ENCODE peak calls at places on chromosome 3, in ten cellular contexts. One of them, this sample, is unnamed.

GRCh38 chr3:27613846-27614500 is 108.2 kb downstream of the EOMES start:
- DNase-seq in SW480: no peak
- DNase-seq in substantia nigra: no peak
- DNase-seq in astrocyte of the spinal cord: no peak
- DNase-seq in CD8-positive, alpha-beta memory T cell: no peak
- DNase-seq in nephron progenitor cell: no peak
- DNase-seq in activated CD8-positive, alpha-beta memory T cell treated with anti-CD3 and anti-CD28 coated beads for 48 hours: no peak
- DNase-seq in MM.1S: no peak
- DNase-seq in HT1080: no peak
- DNase-seq in dorsolateral prefrontal cortex: no peak
- DNase-seq in this sample: no peak

GRCh38 chr3:196499061-196499460 is 4.5 kb downstream of the RNF168 start:
- DNase-seq in MM.1S: no peak
- DNase-seq in dorsolateral prefrontal cortex: no peak
- DNase-seq in astrocyte of the spinal cord: peak; percentile 59
- DNase-seq in CD8-positive, alpha-beta memory T cell: no peak
- DNase-seq in HT1080: no peak
- DNase-seq in SW480: no peak
- DNase-seq in nephron progenitor cell: no peak
- DNase-seq in activated CD8-positive, alpha-beta memory T cell treated with anti-CD3 and anti-CD28 coated beads for 48 hours: no peak
- DNase-seq in substantia nigra: no peak
- DNase-seq in this sample: no peak

GRCh38 chr3:17258823-17259436 is 374.2 kb downstream of the PLCL2 start:
- DNase-seq in CD8-positive, alpha-beta memory T cell: no peak
- DNase-seq in dorsolateral prefrontal cortex: no peak
- DNase-seq in astrocyte of the spinal cord: peak; percentile 45
- DNase-seq in SW480: peak; percentile 15
- DNase-seq in activated CD8-positive, alpha-beta memory T cell treated with anti-CD3 and anti-CD28 coated beads for 48 hours: no peak
- DNase-seq in nephron progenitor cell: peak; percentile 4
- DNase-seq in HT1080: peak; percentile 17
- DNase-seq in substantia nigra: no peak
- DNase-seq in MM.1S: peak; percentile 58
- DNase-seq in this sample: peak; percentile 36

GRCh38 chr3:53375019-53375418 is 27.7 kb upstream of the DCP1A start:
- DNase-seq in substantia nigra: peak; percentile 9
- DNase-seq in MM.1S: peak; percentile 49
- DNase-seq in astrocyte of the spinal cord: peak; percentile 22
- DNase-seq in SW480: peak; percentile 69
- DNase-seq in dorsolateral prefrontal cortex: peak; percentile 70
- DNase-seq in CD8-positive, alpha-beta memory T cell: no peak
- DNase-seq in nephron progenitor cell: peak; percentile 83
- DNase-seq in HT1080: peak; percentile 56
- DNase-seq in activated CD8-positive, alpha-beta memory T cell treated with anti-CD3 and anti-CD28 coated beads for 48 hours: peak; percentile 58
- DNase-seq in this sample: peak; percentile 18

GRCh38 chr3:164890061-164890460 is 188.2 kb downstream of the SI start:
- DNase-seq in astrocyte of the spinal cord: no peak
- DNase-seq in CD8-positive, alpha-beta memory T cell: no peak
- DNase-seq in activated CD8-positive, alpha-beta memory T cell treated with anti-CD3 and anti-CD28 coated beads for 48 hours: no peak
- DNase-seq in SW480: no peak
- DNase-seq in nephron progenitor cell: no peak
- DNase-seq in dorsolateral prefrontal cortex: no peak
- DNase-seq in HT1080: no peak
- DNase-seq in substantia nigra: no peak
- DNase-seq in MM.1S: no peak
- DNase-seq in this sample: no peak

GRCh38 chr3:82294609-82295008 is 533.2 kb upstream of the GBE1 start:
- DNase-seq in MM.1S: peak; percentile 67
- DNase-seq in substantia nigra: no peak
- DNase-seq in astrocyte of the spinal cord: no peak
- DNase-seq in dorsolateral prefrontal cortex: no peak
- DNase-seq in nephron progenitor cell: no peak
- DNase-seq in SW480: no peak
- DNase-seq in activated CD8-positive, alpha-beta memory T cell treated with anti-CD3 and anti-CD28 coated beads for 48 hours: no peak
- DNase-seq in CD8-positive, alpha-beta memory T cell: no peak
- DNase-seq in HT1080: no peak
- DNase-seq in this sample: no peak

GRCh38 chr3:9179826-9180763 is 69.4 kb downstream of the SRGAP3 start:
- DNase-seq in dorsolateral prefrontal cortex: no peak
- DNase-seq in astrocyte of the spinal cord: no peak
- DNase-seq in nephron progenitor cell: no peak
- DNase-seq in CD8-positive, alpha-beta memory T cell: no peak
- DNase-seq in SW480: no peak
- DNase-seq in MM.1S: no peak
- DNase-seq in activated CD8-positive, alpha-beta memory T cell treated with anti-CD3 and anti-CD28 coated beads for 48 hours: no peak
- DNase-seq in HT1080: no peak
- DNase-seq in substantia nigra: no peak
- DNase-seq in this sample: peak; percentile 18

GRCh38 chr3:12730511-12731234 is 28.4 kb downstream of the TMEM40 start:
- DNase-seq in dorsolateral prefrontal cortex: no peak
- DNase-seq in substantia nigra: no peak
- DNase-seq in CD8-positive, alpha-beta memory T cell: no peak
- DNase-seq in activated CD8-positive, alpha-beta memory T cell treated with anti-CD3 and anti-CD28 coated beads for 48 hours: no peak
- DNase-seq in SW480: peak; percentile 43
- DNase-seq in MM.1S: no peak
- DNase-seq in HT1080: peak; percentile 58
- DNase-seq in astrocyte of the spinal cord: no peak
- DNase-seq in nephron progenitor cell: no peak
- DNase-seq in this sample: no peak

GRCh38 chr3:158105710-158106438 is at the start of gene SHOX2:
- DNase-seq in astrocyte of the spinal cord: peak; percentile 36
- DNase-seq in SW480: peak; percentile 37
- DNase-seq in MM.1S: peak; percentile 29
- DNase-seq in substantia nigra: no peak
- DNase-seq in activated CD8-positive, alpha-beta memory T cell treated with anti-CD3 and anti-CD28 coated beads for 48 hours: no peak
- DNase-seq in nephron progenitor cell: peak; percentile 77
- DNase-seq in HT1080: peak; percentile 75
- DNase-seq in dorsolateral prefrontal cortex: no peak
- DNase-seq in CD8-positive, alpha-beta memory T cell: no peak
- DNase-seq in this sample: peak; percentile 36

GRCh38 chr3:172057059-172057458 is 17.7 kb downstream of the FNDC3B start:
- DNase-seq in substantia nigra: no peak
- DNase-seq in CD8-positive, alpha-beta memory T cell: no peak
- DNase-seq in SW480: no peak
- DNase-seq in MM.1S: no peak
- DNase-seq in activated CD8-positive, alpha-beta memory T cell treated with anti-CD3 and anti-CD28 coated beads for 48 hours: no peak
- DNase-seq in HT1080: no peak
- DNase-seq in dorsolateral prefrontal cortex: no peak
- DNase-seq in nephron progenitor cell: no peak
- DNase-seq in astrocyte of the spinal cord: no peak
- DNase-seq in this sample: no peak

GRCh38 chr3:27986204-27986879 is 255.1 kb upstream of the CMC1 start:
- DNase-seq in CD8-positive, alpha-beta memory T cell: no peak
- DNase-seq in nephron progenitor cell: no peak
- DNase-seq in MM.1S: no peak
- DNase-seq in astrocyte of the spinal cord: no peak
- DNase-seq in substantia nigra: no peak
- DNase-seq in dorsolateral prefrontal cortex: no peak
- DNase-seq in activated CD8-positive, alpha-beta memory T cell treated with anti-CD3 and anti-CD28 coated beads for 48 hours: no peak
- DNase-seq in SW480: no peak
- DNase-seq in HT1080: no peak
- DNase-seq in this sample: no peak

GRCh38 chr3:172194702-172195392 is 155.5 kb downstream of the FNDC3B start:
- DNase-seq in substantia nigra: no peak
- DNase-seq in nephron progenitor cell: no peak
- DNase-seq in SW480: no peak
- DNase-seq in dorsolateral prefrontal cortex: no peak
- DNase-seq in activated CD8-positive, alpha-beta memory T cell treated with anti-CD3 and anti-CD28 coated beads for 48 hours: no peak
- DNase-seq in CD8-positive, alpha-beta memory T cell: no peak
- DNase-seq in HT1080: peak; percentile 34
- DNase-seq in astrocyte of the spinal cord: peak; percentile 76
- DNase-seq in MM.1S: no peak
- DNase-seq in this sample: peak; percentile 34

GRCh38 chr3:8768364-8769087 is 887 bp downstream of the OXTR start:
- DNase-seq in HT1080: no peak
- DNase-seq in substantia nigra: no peak
- DNase-seq in nephron progenitor cell: no peak
- DNase-seq in CD8-positive, alpha-beta memory T cell: no peak
- DNase-seq in MM.1S: no peak
- DNase-seq in SW480: no peak
- DNase-seq in dorsolateral prefrontal cortex: no peak
- DNase-seq in astrocyte of the spinal cord: no peak
- DNase-seq in activated CD8-positive, alpha-beta memory T cell treated with anti-CD3 and anti-CD28 coated beads for 48 hours: no peak
- DNase-seq in this sample: no peak

GRCh38 chr3:183515968-183516851 is 39.3 kb downstream of the KLHL6 start:
- DNase-seq in HT1080: no peak
- DNase-seq in CD8-positive, alpha-beta memory T cell: peak; percentile 81
- DNase-seq in dorsolateral prefrontal cortex: no peak
- DNase-seq in astrocyte of the spinal cord: no peak
- DNase-seq in activated CD8-positive, alpha-beta memory T cell treated with anti-CD3 and anti-CD28 coated beads for 48 hours: no peak
- DNase-seq in MM.1S: peak; percentile 95
- DNase-seq in SW480: no peak
- DNase-seq in nephron progenitor cell: no peak
- DNase-seq in substantia nigra: no peak
- DNase-seq in this sample: peak; percentile 72

GRCh38 chr3:141452045-141452444 is 34.8 kb upstream of the RASA2 start:
- DNase-seq in dorsolateral prefrontal cortex: no peak
- DNase-seq in CD8-positive, alpha-beta memory T cell: peak; percentile 57
- DNase-seq in nephron progenitor cell: no peak
- DNase-seq in substantia nigra: no peak
- DNase-seq in astrocyte of the spinal cord: peak; percentile 80
- DNase-seq in MM.1S: peak; percentile 75
- DNase-seq in activated CD8-positive, alpha-beta memory T cell treated with anti-CD3 and anti-CD28 coated beads for 48 hours: no peak
- DNase-seq in SW480: peak; percentile 58
- DNase-seq in HT1080: peak; percentile 64
- DNase-seq in this sample: peak; percentile 17

GRCh38 chr3:53137221-53137620 is 7.0 kb upstream of the RFT1 start:
- DNase-seq in HT1080: no peak
- DNase-seq in astrocyte of the spinal cord: no peak
- DNase-seq in substantia nigra: no peak
- DNase-seq in activated CD8-positive, alpha-beta memory T cell treated with anti-CD3 and anti-CD28 coated beads for 48 hours: no peak
- DNase-seq in CD8-positive, alpha-beta memory T cell: no peak
- DNase-seq in dorsolateral prefrontal cortex: no peak
- DNase-seq in SW480: no peak
- DNase-seq in nephron progenitor cell: no peak
- DNase-seq in MM.1S: no peak
- DNase-seq in this sample: no peak

GRCh38 chr3:144966560-144966959 is 994.9 kb downstream of the DIPK2A start:
- DNase-seq in nephron progenitor cell: no peak
- DNase-seq in HT1080: no peak
- DNase-seq in SW480: no peak
- DNase-seq in dorsolateral prefrontal cortex: no peak
- DNase-seq in CD8-positive, alpha-beta memory T cell: no peak
- DNase-seq in MM.1S: no peak
- DNase-seq in substantia nigra: no peak
- DNase-seq in activated CD8-positive, alpha-beta memory T cell treated with anti-CD3 and anti-CD28 coated beads for 48 hours: no peak
- DNase-seq in astrocyte of the spinal cord: no peak
- DNase-seq in this sample: no peak

GRCh38 chr3:32972482-32973146 is 21.2 kb downstream of the CCR4 start:
- DNase-seq in activated CD8-positive, alpha-beta memory T cell treated with anti-CD3 and anti-CD28 coated beads for 48 hours: no peak
- DNase-seq in CD8-positive, alpha-beta memory T cell: no peak
- DNase-seq in astrocyte of the spinal cord: no peak
- DNase-seq in nephron progenitor cell: no peak
- DNase-seq in dorsolateral prefrontal cortex: no peak
- DNase-seq in MM.1S: no peak
- DNase-seq in SW480: no peak
- DNase-seq in HT1080: no peak
- DNase-seq in substantia nigra: no peak
- DNase-seq in this sample: no peak

GRCh38 chr3:151445283-151446001 is 15.4 kb downstream of the IGSF10 start:
- DNase-seq in dorsolateral prefrontal cortex: no peak
- DNase-seq in SW480: peak; percentile 7
- DNase-seq in HT1080: peak; percentile 91
- DNase-seq in CD8-positive, alpha-beta memory T cell: no peak
- DNase-seq in activated CD8-positive, alpha-beta memory T cell treated with anti-CD3 and anti-CD28 coated beads for 48 hours: no peak
- DNase-seq in substantia nigra: no peak
- DNase-seq in astrocyte of the spinal cord: peak; percentile 77
- DNase-seq in nephron progenitor cell: no peak
- DNase-seq in MM.1S: no peak
- DNase-seq in this sample: no peak

GRCh38 chr3:148366743-148367410 is 330.8 kb upstream of the AGTR1 start:
- DNase-seq in dorsolateral prefrontal cortex: no peak
- DNase-seq in MM.1S: peak; percentile 20
- DNase-seq in activated CD8-positive, alpha-beta memory T cell treated with anti-CD3 and anti-CD28 coated beads for 48 hours: no peak
- DNase-seq in HT1080: peak; percentile 47
- DNase-seq in SW480: peak; percentile 51
- DNase-seq in nephron progenitor cell: no peak
- DNase-seq in substantia nigra: no peak
- DNase-seq in astrocyte of the spinal cord: peak; percentile 29
- DNase-seq in CD8-positive, alpha-beta memory T cell: no peak
- DNase-seq in this sample: no peak

GRCh38 chr3:141710888-141711616 is 27.0 kb upstream of the RNF7 start:
- DNase-seq in dorsolateral prefrontal cortex: no peak
- DNase-seq in astrocyte of the spinal cord: peak; percentile 75
- DNase-seq in HT1080: peak; percentile 80
- DNase-seq in activated CD8-positive, alpha-beta memory T cell treated with anti-CD3 and anti-CD28 coated beads for 48 hours: no peak
- DNase-seq in substantia nigra: no peak
- DNase-seq in MM.1S: no peak
- DNase-seq in nephron progenitor cell: no peak
- DNase-seq in CD8-positive, alpha-beta memory T cell: no peak
- DNase-seq in SW480: no peak
- DNase-seq in this sample: no peak

GRCh38 chr3:131630812-131631211 is 128.0 kb upstream of the MRPL3 start:
- DNase-seq in SW480: no peak
- DNase-seq in HT1080: no peak
- DNase-seq in nephron progenitor cell: no peak
- DNase-seq in substantia nigra: no peak
- DNase-seq in activated CD8-positive, alpha-beta memory T cell treated with anti-CD3 and anti-CD28 coated beads for 48 hours: no peak
- DNase-seq in dorsolateral prefrontal cortex: no peak
- DNase-seq in CD8-positive, alpha-beta memory T cell: no peak
- DNase-seq in MM.1S: no peak
- DNase-seq in astrocyte of the spinal cord: peak; percentile 13
- DNase-seq in this sample: no peak

GRCh38 chr3:154872089-154872488 is 208.0 kb upstream of the MME start:
- DNase-seq in SW480: no peak
- DNase-seq in MM.1S: no peak
- DNase-seq in activated CD8-positive, alpha-beta memory T cell treated with anti-CD3 and anti-CD28 coated beads for 48 hours: no peak
- DNase-seq in substantia nigra: no peak
- DNase-seq in nephron progenitor cell: peak; percentile 7
- DNase-seq in astrocyte of the spinal cord: peak; percentile 71
- DNase-seq in CD8-positive, alpha-beta memory T cell: no peak
- DNase-seq in HT1080: no peak
- DNase-seq in dorsolateral prefrontal cortex: no peak
- DNase-seq in this sample: no peak

GRCh38 chr3:172317984-172318383 is 130.3 kb downstream of the GHSR start:
- DNase-seq in dorsolateral prefrontal cortex: no peak
- DNase-seq in HT1080: peak; percentile 97
- DNase-seq in nephron progenitor cell: peak; percentile 55
- DNase-seq in CD8-positive, alpha-beta memory T cell: no peak
- DNase-seq in astrocyte of the spinal cord: peak; percentile 96
- DNase-seq in activated CD8-positive, alpha-beta memory T cell treated with anti-CD3 and anti-CD28 coated beads for 48 hours: no peak
- DNase-seq in SW480: peak; percentile 70
- DNase-seq in substantia nigra: no peak
- DNase-seq in MM.1S: no peak
- DNase-seq in this sample: no peak

GRCh38 chr3:156837130-156837529 is 11.0 kb downstream of the LEKR1 start:
- DNase-seq in nephron progenitor cell: no peak
- DNase-seq in CD8-positive, alpha-beta memory T cell: no peak
- DNase-seq in activated CD8-positive, alpha-beta memory T cell treated with anti-CD3 and anti-CD28 coated beads for 48 hours: no peak
- DNase-seq in HT1080: peak; percentile 74
- DNase-seq in SW480: no peak
- DNase-seq in dorsolateral prefrontal cortex: no peak
- DNase-seq in MM.1S: no peak
- DNase-seq in astrocyte of the spinal cord: no peak
- DNase-seq in substantia nigra: no peak
- DNase-seq in this sample: no peak

GRCh38 chr3:132630612-132631011 is 29.0 kb downstream of the ACAD11 start:
- DNase-seq in nephron progenitor cell: no peak
- DNase-seq in MM.1S: no peak
- DNase-seq in dorsolateral prefrontal cortex: no peak
- DNase-seq in HT1080: no peak
- DNase-seq in substantia nigra: no peak
- DNase-seq in activated CD8-positive, alpha-beta memory T cell treated with anti-CD3 and anti-CD28 coated beads for 48 hours: no peak
- DNase-seq in SW480: no peak
- DNase-seq in astrocyte of the spinal cord: no peak
- DNase-seq in CD8-positive, alpha-beta memory T cell: no peak
- DNase-seq in this sample: no peak

GRCh38 chr3:156483961-156484787 is 70.7 kb downstream of the SSR3 start:
- DNase-seq in activated CD8-positive, alpha-beta memory T cell treated with anti-CD3 and anti-CD28 coated beads for 48 hours: no peak
- DNase-seq in nephron progenitor cell: no peak
- DNase-seq in astrocyte of the spinal cord: peak; percentile 84
- DNase-seq in substantia nigra: no peak
- DNase-seq in HT1080: peak; percentile 94
- DNase-seq in MM.1S: peak; percentile 88
- DNase-seq in dorsolateral prefrontal cortex: peak; percentile 43
- DNase-seq in SW480: peak; percentile 62
- DNase-seq in CD8-positive, alpha-beta memory T cell: peak; percentile 68
- DNase-seq in this sample: peak; percentile 50

GRCh38 chr3:134002326-134002725 is 27.4 kb downstream of the SLCO2A1 start:
- DNase-seq in astrocyte of the spinal cord: peak; percentile 67
- DNase-seq in MM.1S: no peak
- DNase-seq in HT1080: peak; percentile 34
- DNase-seq in CD8-positive, alpha-beta memory T cell: no peak
- DNase-seq in nephron progenitor cell: no peak
- DNase-seq in substantia nigra: no peak
- DNase-seq in activated CD8-positive, alpha-beta memory T cell treated with anti-CD3 and anti-CD28 coated beads for 48 hours: no peak
- DNase-seq in SW480: no peak
- DNase-seq in dorsolateral prefrontal cortex: no peak
- DNase-seq in this sample: no peak